ENCODE peak calls at places on chromosome 12, in seven cellular contexts. D, B, O, C, S, G and X are unnamed samples.

GRCh38 chr12:39804479-39805241 is 185.1 kb upstream of the ABCD2 start:
- DNase-seq in S (no peak), O (no peak), B (no peak), G (no peak), D (no peak), C (no peak), X (no peak)

GRCh38 chr12:14723763-14724162 is 27.4 kb upstream of the GUCY2C start:
- DNase-seq in D (peak), G (peak), O (peak), S (peak), B (peak), C (peak), X (no peak)

GRCh38 chr12:3076730-3077571 is at the start of gene TSPAN9:
- DNase-seq in C (peak), D (peak), O (peak), S (peak), G (peak), B (peak), X (no peak)

GRCh38 chr12:64707362-64707761 is 51.8 kb downstream of the GNS start:
- DNase-seq in D (no peak), C (no peak), S (no peak), B (no peak), O (no peak), G (no peak), X (no peak)

GRCh38 chr12:94618995-94619695 is 31.2 kb downstream of the TMCC3 start:
- DNase-seq in O (peak), S (no peak), D (no peak), B (no peak), G (no peak), C (no peak), X (no peak)

GRCh38 chr12:84757978-84758377 is 154.6 kb downstream of the SLC6A15 start:
- DNase-seq in O (peak), S (no peak), C (no peak), G (no peak), B (no peak), D (no peak), X (no peak)

GRCh38 chr12:116529048-116529447 is 30.1 kb upstream of the MAP1LC3B2 start:
- DNase-seq in B (no peak), S (no peak), C (no peak), O (peak), G (peak), D (no peak), X (no peak)

GRCh38 chr12:105079011-105079570 is 5.2 kb downstream of the ALDH1L2 start:
- DNase-seq in D (no peak), O (no peak), G (no peak), B (no peak), C (no peak), S (no peak), X (no peak)

GRCh38 chr12:31895449-31896150 is 63.6 kb upstream of the RESF1 start:
- DNase-seq in S (no peak), G (no peak), C (no peak), D (peak), O (no peak), B (no peak), X (no peak)

GRCh38 chr12:80598004-80598606 is 109.3 kb upstream of the MYF6 start:
- DNase-seq in D (peak), B (peak), G (peak), C (no peak), S (no peak), O (peak), X (no peak)

GRCh38 chr12:87266305-87266704 is 762.9 kb downstream of the C12orf50 start:
- DNase-seq in C (no peak), O (no peak), B (peak), D (no peak), S (no peak), G (peak), X (no peak)

GRCh38 chr12:56628671-56629458 is 1.3 kb downstream of the BAZ2A start:
- DNase-seq in D (peak), S (peak), C (peak), G (peak), B (peak), O (peak), X (peak)

GRCh38 chr12:64691793-64692583 is 67.2 kb downstream of the GNS start:
- DNase-seq in D (no peak), S (no peak), G (no peak), B (no peak), C (no peak), O (peak), X (no peak)

GRCh38 chr12:40146800-40147797 is 41.2 kb upstream of the SLC2A13 start:
- DNase-seq in S (no peak), B (no peak), O (no peak), G (no peak), D (no peak), C (no peak), X (no peak)

GRCh38 chr12:58566599-58566998 is 353.7 kb downstream of the LRIG3 start:
- DNase-seq in O (peak), B (no peak), C (no peak), D (no peak), S (no peak), G (no peak), X (no peak)

GRCh38 chr12:111685322-111685810 is 390 bp downstream of the BRAP start:
- DNase-seq in D (peak), C (no peak), G (no peak), O (no peak), S (peak), B (peak), X (no peak)

GRCh38 chr12:14394317-14395058 is 29.0 kb downstream of the ATF7IP start:
- DNase-seq in C (no peak), D (peak), O (peak), B (peak), S (no peak), G (peak), X (peak)

GRCh38 chr12:102163383-102163782 is 34.2 kb downstream of the PMCH start:
- DNase-seq in S (no peak), C (no peak), G (no peak), D (no peak), B (no peak), O (no peak), X (no peak)

GRCh38 chr12:32116897-32117296 is 10.2 kb downstream of the BICD1 start:
- DNase-seq in S (no peak), O (peak), B (no peak), G (no peak), D (no peak), C (no peak), X (no peak)

GRCh38 chr12:8698132-8698829 is 490 bp downstream of the RIMKLB start:
- DNase-seq in C (peak), B (peak), S (peak), O (peak), G (peak), D (peak), X (peak)

DNA sequence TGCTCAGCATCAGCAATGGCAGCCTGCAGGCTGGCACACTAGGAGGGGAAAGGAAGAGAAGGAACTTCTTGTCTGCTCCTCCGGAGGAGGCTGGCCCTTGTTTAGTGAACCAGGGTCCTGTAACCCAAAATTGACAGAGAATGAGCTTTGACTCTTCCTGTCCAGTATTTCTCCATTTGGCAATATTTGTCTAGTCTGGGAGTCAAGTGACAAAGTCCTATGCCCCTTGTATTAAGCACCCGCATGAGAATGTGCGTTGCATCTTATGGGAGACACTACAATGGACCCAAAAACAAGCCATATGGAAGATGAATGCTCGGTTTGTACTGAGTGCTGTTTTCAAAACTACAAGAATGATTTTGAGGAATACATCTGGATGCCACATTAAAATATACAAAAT is 3.8 kb downstream of the KRT6C start:
- DNase-seq in O (no peak), G (no peak), S (no peak), D (no peak), B (no peak), C (no peak), X (no peak)
- TF ChIP-seq CTCF in O (no peak), G (no peak), S (no peak), D (no peak), B (no peak), C (no peak), X (no peak)

GRCh38 chr12:53173085-53173715 is 7.3 kb upstream of the ZNF740 start:
- DNase-seq in C (no peak), B (no peak), O (peak), G (no peak), D (no peak), S (no peak), X (no peak)

GRCh38 chr12:53172352-53172751 is 8.2 kb upstream of the ZNF740 start:
- DNase-seq in B (no peak), C (no peak), O (peak), S (no peak), G (no peak), D (no peak), X (no peak)

GRCh38 chr12:53171725-53172329 is 8.7 kb upstream of the ZNF740 start:
- DNase-seq in D (no peak), C (no peak), G (no peak), S (no peak), B (no peak), O (no peak), X (no peak)

GRCh38 chr12:53176750-53177149 is 3.8 kb upstream of the ZNF740 start:
- DNase-seq in G (no peak), S (no peak), C (no peak), O (no peak), D (no peak), B (no peak), X (no peak)

DNA sequence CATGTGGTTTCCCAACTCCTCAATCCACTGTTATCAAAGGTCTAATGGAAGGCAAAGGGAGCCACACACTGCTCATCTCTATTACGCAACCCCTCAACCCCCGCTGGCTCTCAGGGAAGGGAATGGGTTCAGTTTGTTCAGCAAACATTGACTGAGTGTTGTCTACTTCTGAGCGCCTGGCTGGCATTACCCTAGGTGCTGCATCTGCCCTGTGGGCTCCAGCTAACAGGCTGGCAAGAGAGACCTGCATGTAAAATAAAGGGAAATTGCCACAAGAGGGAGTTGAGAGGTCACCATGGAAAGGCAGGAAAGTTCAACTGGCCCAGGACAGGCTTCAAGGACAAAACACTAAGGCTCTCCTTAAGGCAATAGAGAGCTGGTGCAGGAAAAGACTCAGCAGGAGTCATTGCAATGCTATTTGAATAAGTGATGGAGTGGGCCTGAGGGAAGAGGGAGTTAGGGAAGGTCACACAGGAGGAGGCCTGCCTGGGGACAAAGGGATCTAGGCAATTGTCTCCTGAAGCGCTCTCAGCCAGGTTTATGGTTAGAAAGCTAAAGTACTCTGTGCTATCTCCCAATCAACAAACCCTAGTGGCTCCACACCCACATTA is 5.5 kb upstream of the ZNF740 start:
- DNase-seq in D (peak), O (peak), B (no peak), G (peak), C (no peak), S (no peak), X (no peak)
- TF ChIP-seq CTCF in D (peak), O (no peak), B (no peak), G (peak), C (no peak), S (peak), X (peak)

GRCh38 chr12:21604245-21605101 is at the start of gene GYS2:
- DNase-seq in C (no peak), B (no peak), O (no peak), S (no peak), G (no peak), D (no peak), X (no peak)

GRCh38 chr12:21602774-21603173 is 1.9 kb downstream of the GYS2 start:
- DNase-seq in B (no peak), D (no peak), S (no peak), G (no peak), O (no peak), C (no peak), X (no peak)

GRCh38 chr12:21606175-21606574 is 1.5 kb upstream of the GYS2 start:
- DNase-seq in O (no peak), D (no peak), G (no peak), S (no peak), C (no peak), B (no peak), X (no peak)

GRCh38 chr12:21607701-21608100 is 3.1 kb upstream of the GYS2 start:
- DNase-seq in G (peak), C (no peak), D (peak), S (no peak), O (peak), B (no peak), X (no peak)
- TF ChIP-seq CTCF in G (peak), C (peak), D (peak), S (peak), O (peak), B (no peak), X (peak)

GRCh38 chr12:4587108-4587507 is 25.1 kb downstream of the DYRK4 start:
- DNase-seq in D (no peak), B (no peak), G (no peak), C (no peak), S (no peak), O (no peak), X (no peak)

GRCh38 chr12:4584281-4584680 is 22.3 kb downstream of the DYRK4 start:
- DNase-seq in S (no peak), G (no peak), D (peak), O (no peak), C (no peak), B (no peak), X (no peak)

GRCh38 chr12:4584896-4585295 is 22.9 kb downstream of the DYRK4 start:
- DNase-seq in B (no peak), O (no peak), S (no peak), D (no peak), C (no peak), G (no peak), X (no peak)

GRCh38 chr12:4588916-4589315 is 26.9 kb downstream of the DYRK4 start:
- DNase-seq in C (no peak), B (no peak), S (no peak), O (no peak), D (no peak), G (no peak), X (no peak)

DNA sequence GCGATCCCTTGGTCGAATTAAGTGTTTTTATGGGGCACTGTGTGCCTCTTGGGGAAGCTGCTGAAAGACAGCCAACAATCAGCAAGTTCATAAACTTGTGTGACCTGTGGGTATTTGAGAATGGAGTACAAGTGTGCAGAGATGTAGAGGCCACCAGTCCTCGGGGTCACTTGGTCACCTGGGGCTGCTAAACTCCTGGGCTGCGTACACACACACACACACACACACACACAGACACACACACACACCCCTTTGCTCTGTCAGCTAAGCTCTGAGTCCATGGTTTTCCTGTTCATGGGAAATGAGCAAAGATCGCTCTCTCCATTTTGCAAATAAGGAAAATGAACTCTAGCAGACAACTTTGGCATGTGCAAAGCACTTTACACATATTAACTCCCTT is 24.5 kb downstream of the DYRK4 start:
- DNase-seq in C (no peak), D (no peak), S (no peak), O (no peak), G (no peak), B (no peak), X (no peak)
- TF ChIP-seq CTCF in C (no peak), D (no peak), S (no peak), O (no peak), G (no peak), B (no peak), X (no peak)

GRCh38 chr12:44259890-44260289 is 424.0 kb downstream of the TMEM117 start:
- DNase-seq in S (no peak), D (no peak), B (no peak), C (no peak), G (no peak), O (no peak), X (no peak)
- TF ChIP-seq CTCF in S (no peak), D (no peak), B (no peak), C (no peak), G (no peak), O (no peak), X (no peak)

GRCh38 chr12:67457799-67458680 is 188.9 kb downstream of the CAND1 start:
- DNase-seq in O (no peak), B (no peak), G (no peak), D (no peak), C (no peak), S (no peak), X (no peak)
- TF ChIP-seq CTCF in O (no peak), B (no peak), G (peak), D (peak), C (no peak), S (peak), X (peak)

GRCh38 chr12:24852420-24852819 is 96.5 kb downstream of the BCAT1 start:
- DNase-seq in S (no peak), O (no peak), D (peak), B (no peak), C (no peak), G (no peak), X (no peak)
- TF ChIP-seq CTCF in S (peak), O (peak), D (peak), B (no peak), C (no peak), G (peak), X (peak)

GRCh38 chr12:12376636-12377448 is 20.0 kb downstream of the BORCS5 start:
- DNase-seq in S (no peak), D (peak), G (peak), C (no peak), B (no peak), O (peak), X (no peak)
- TF ChIP-seq CTCF in S (peak), D (peak), G (peak), C (peak), B (peak), O (peak), X (peak)

GRCh38 chr12:67651380-67651695 is 2.8 kb downstream of the DYRK2 start:
- DNase-seq in C (no peak), B (peak), G (no peak), D (peak), S (peak), O (peak), X (no peak)
- TF ChIP-seq CTCF in C (no peak), B (no peak), G (no peak), D (peak), S (peak), O (peak), X (no peak)

DNA sequence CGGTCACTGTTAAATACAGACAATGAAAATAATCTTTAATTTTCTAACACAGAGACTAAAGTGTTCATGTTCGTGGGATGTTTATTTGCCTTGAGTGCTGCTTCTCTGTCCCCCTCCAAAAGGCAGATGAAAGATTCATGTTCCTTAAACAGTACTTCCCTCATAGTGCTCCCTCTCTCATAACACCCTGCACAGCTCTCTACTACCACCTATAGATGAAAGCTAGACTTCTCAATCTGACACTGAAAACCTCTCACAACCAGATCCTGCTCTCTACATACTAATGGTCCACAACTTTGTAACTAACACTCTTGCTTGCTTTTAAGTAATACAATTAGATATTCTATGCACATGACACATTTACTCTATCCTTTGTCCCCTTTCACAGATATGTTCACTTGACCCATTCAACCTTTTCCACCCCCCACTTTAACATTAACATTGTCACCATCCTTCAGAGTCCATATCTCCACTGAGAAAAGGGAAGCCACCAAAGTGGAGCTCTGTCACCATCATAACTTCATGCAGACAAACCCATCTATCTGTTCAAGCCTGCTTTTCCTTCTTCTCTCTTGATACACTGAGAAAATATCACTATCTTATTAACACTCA is 266.4 kb upstream of the USP15 start:
- DNase-seq in C (no peak), B (peak), S (no peak), O (peak), D (peak), G (peak), X (no peak)
- TF ChIP-seq CTCF in C (no peak), B (no peak), S (peak), O (peak), D (peak), G (peak), X (peak)